ENCODE peak calls at places on chromosomes 12 and 14, in six cellular contexts. One of them, this sample, is unnamed.

GRCh38 chr14:49972840-49973239 is 80.0 kb downstream of the ARF6 start:
- DNase-seq in left lobe of liver: no peak
- DNase-seq in GM03348: peak
- DNase-seq in nephron progenitor cell: no peak
- DNase-seq in activated naive CD4-positive, alpha-beta T cell treated with anti-CD3 and anti-CD28 coated beads for 36 hours: peak
- DNase-seq in amniotic stem cell: peak
- DNase-seq in this sample: peak

GRCh38 chr12:25771062-25771461 is 187.4 kb upstream of the RASSF8 start:
- DNase-seq in left lobe of liver: no peak
- DNase-seq in GM03348: no peak
- DNase-seq in nephron progenitor cell: no peak
- DNase-seq in activated naive CD4-positive, alpha-beta T cell treated with anti-CD3 and anti-CD28 coated beads for 36 hours: no peak
- DNase-seq in amniotic stem cell: no peak
- DNase-seq in this sample: no peak

GRCh38 chr12:108180255-108181094 is 51.4 kb downstream of the WSCD2 start:
- DNase-seq in left lobe of liver: no peak
- DNase-seq in GM03348: no peak
- DNase-seq in nephron progenitor cell: no peak
- DNase-seq in activated naive CD4-positive, alpha-beta T cell treated with anti-CD3 and anti-CD28 coated beads for 36 hours: no peak
- DNase-seq in amniotic stem cell: no peak
- DNase-seq in this sample: no peak

GRCh38 chr14:32698831-32699230 is 239.8 kb upstream of the NPAS3 start:
- DNase-seq in left lobe of liver: no peak
- DNase-seq in GM03348: no peak
- DNase-seq in nephron progenitor cell: no peak
- DNase-seq in activated naive CD4-positive, alpha-beta T cell treated with anti-CD3 and anti-CD28 coated beads for 36 hours: no peak
- DNase-seq in amniotic stem cell: no peak
- DNase-seq in this sample: no peak

GRCh38 chr12:46503637-46504036 is 131.1 kb upstream of the SLC38A2 start:
- DNase-seq in left lobe of liver: no peak
- DNase-seq in GM03348: no peak
- DNase-seq in nephron progenitor cell: no peak
- DNase-seq in activated naive CD4-positive, alpha-beta T cell treated with anti-CD3 and anti-CD28 coated beads for 36 hours: no peak
- DNase-seq in amniotic stem cell: no peak
- DNase-seq in this sample: no peak

GRCh38 chr12:104598342-104599271 is 141.9 kb downstream of the CHST11 start:
- DNase-seq in left lobe of liver: no peak
- DNase-seq in GM03348: no peak
- DNase-seq in nephron progenitor cell: no peak
- DNase-seq in activated naive CD4-positive, alpha-beta T cell treated with anti-CD3 and anti-CD28 coated beads for 36 hours: no peak
- DNase-seq in amniotic stem cell: no peak
- DNase-seq in this sample: no peak

GRCh38 chr12:69688496-69689427 is 10.3 kb downstream of the BEST3 start:
- DNase-seq in left lobe of liver: no peak
- DNase-seq in GM03348: peak
- DNase-seq in nephron progenitor cell: peak
- DNase-seq in activated naive CD4-positive, alpha-beta T cell treated with anti-CD3 and anti-CD28 coated beads for 36 hours: peak
- DNase-seq in amniotic stem cell: peak
- DNase-seq in this sample: no peak

GRCh38 chr14:35114036-35114435 is 7.8 kb downstream of the PPP2R3C start:
- DNase-seq in left lobe of liver: no peak
- DNase-seq in GM03348: no peak
- DNase-seq in nephron progenitor cell: no peak
- DNase-seq in activated naive CD4-positive, alpha-beta T cell treated with anti-CD3 and anti-CD28 coated beads for 36 hours: no peak
- DNase-seq in amniotic stem cell: peak
- DNase-seq in this sample: no peak

GRCh38 chr12:65282840-65283239 is 4.4 kb downstream of the MSRB3 start:
- DNase-seq in left lobe of liver: no peak
- DNase-seq in GM03348: peak
- DNase-seq in nephron progenitor cell: no peak
- DNase-seq in activated naive CD4-positive, alpha-beta T cell treated with anti-CD3 and anti-CD28 coated beads for 36 hours: no peak
- DNase-seq in amniotic stem cell: no peak
- DNase-seq in this sample: no peak

GRCh38 chr14:76963366-76963765 is 65.1 kb downstream of the IRF2BPL start:
- DNase-seq in left lobe of liver: no peak
- DNase-seq in GM03348: no peak
- DNase-seq in nephron progenitor cell: no peak
- DNase-seq in activated naive CD4-positive, alpha-beta T cell treated with anti-CD3 and anti-CD28 coated beads for 36 hours: no peak
- DNase-seq in amniotic stem cell: no peak
- DNase-seq in this sample: no peak

GRCh38 chr12:48765753-48766162 is 23.1 kb downstream of the ADCY6 start:
- DNase-seq in left lobe of liver: no peak
- DNase-seq in GM03348: no peak
- DNase-seq in nephron progenitor cell: no peak
- DNase-seq in activated naive CD4-positive, alpha-beta T cell treated with anti-CD3 and anti-CD28 coated beads for 36 hours: no peak
- DNase-seq in amniotic stem cell: no peak
- DNase-seq in this sample: no peak

GRCh38 chr12:69765515-69765914 is 26.9 kb downstream of the RAB3IP start:
- DNase-seq in left lobe of liver: no peak
- DNase-seq in GM03348: no peak
- DNase-seq in nephron progenitor cell: no peak
- DNase-seq in activated naive CD4-positive, alpha-beta T cell treated with anti-CD3 and anti-CD28 coated beads for 36 hours: no peak
- DNase-seq in amniotic stem cell: no peak
- DNase-seq in this sample: no peak

GRCh38 chr12:14563051-14563450 is 4.6 kb downstream of the PLBD1 start:
- DNase-seq in left lobe of liver: no peak
- DNase-seq in GM03348: no peak
- DNase-seq in nephron progenitor cell: no peak
- DNase-seq in activated naive CD4-positive, alpha-beta T cell treated with anti-CD3 and anti-CD28 coated beads for 36 hours: no peak
- DNase-seq in amniotic stem cell: no peak
- DNase-seq in this sample: no peak

GRCh38 chr12:1750300-1750699 is 59.4 kb downstream of the ADIPOR2 start:
- DNase-seq in left lobe of liver: no peak
- DNase-seq in GM03348: no peak
- DNase-seq in nephron progenitor cell: no peak
- DNase-seq in activated naive CD4-positive, alpha-beta T cell treated with anti-CD3 and anti-CD28 coated beads for 36 hours: no peak
- DNase-seq in amniotic stem cell: no peak
- DNase-seq in this sample: no peak

GRCh38 chr14:69287096-69287991 is 27.4 kb downstream of the GALNT16 start:
- DNase-seq in left lobe of liver: peak
- DNase-seq in GM03348: peak
- DNase-seq in nephron progenitor cell: no peak
- DNase-seq in activated naive CD4-positive, alpha-beta T cell treated with anti-CD3 and anti-CD28 coated beads for 36 hours: no peak
- DNase-seq in amniotic stem cell: no peak
- DNase-seq in this sample: no peak

GRCh38 chr14:72173038-72173720 is 240.9 kb downstream of the RGS6 start:
- DNase-seq in left lobe of liver: no peak
- DNase-seq in GM03348: no peak
- DNase-seq in nephron progenitor cell: no peak
- DNase-seq in activated naive CD4-positive, alpha-beta T cell treated with anti-CD3 and anti-CD28 coated beads for 36 hours: no peak
- DNase-seq in amniotic stem cell: no peak
- DNase-seq in this sample: no peak

GRCh38 chr14:55133416-55133815 is 4.4 kb downstream of the LGALS3 start:
- DNase-seq in left lobe of liver: no peak
- DNase-seq in GM03348: peak
- DNase-seq in nephron progenitor cell: no peak
- DNase-seq in activated naive CD4-positive, alpha-beta T cell treated with anti-CD3 and anti-CD28 coated beads for 36 hours: no peak
- DNase-seq in amniotic stem cell: no peak
- DNase-seq in this sample: no peak

GRCh38 chr12:122190842-122191668 is 8.1 kb downstream of the LRRC43 start:
- DNase-seq in left lobe of liver: peak
- DNase-seq in GM03348: peak
- DNase-seq in nephron progenitor cell: peak
- DNase-seq in activated naive CD4-positive, alpha-beta T cell treated with anti-CD3 and anti-CD28 coated beads for 36 hours: peak
- DNase-seq in amniotic stem cell: no peak
- DNase-seq in this sample: peak

GRCh38 chr14:101105045-101105444 is 201.5 kb upstream of the RTL1 start:
- DNase-seq in left lobe of liver: no peak
- DNase-seq in GM03348: no peak
- DNase-seq in nephron progenitor cell: no peak
- DNase-seq in activated naive CD4-positive, alpha-beta T cell treated with anti-CD3 and anti-CD28 coated beads for 36 hours: no peak
- DNase-seq in amniotic stem cell: no peak
- DNase-seq in this sample: no peak

GRCh38 chr14:49966304-49966809 is 73.5 kb downstream of the ARF6 start:
- DNase-seq in left lobe of liver: peak
- DNase-seq in GM03348: peak
- DNase-seq in nephron progenitor cell: peak
- DNase-seq in activated naive CD4-positive, alpha-beta T cell treated with anti-CD3 and anti-CD28 coated beads for 36 hours: no peak
- DNase-seq in amniotic stem cell: no peak
- DNase-seq in this sample: no peak

GRCh38 chr14:71616013-71616412 is 316.2 kb upstream of the RGS6 start:
- DNase-seq in left lobe of liver: no peak
- DNase-seq in GM03348: no peak
- DNase-seq in nephron progenitor cell: no peak
- DNase-seq in activated naive CD4-positive, alpha-beta T cell treated with anti-CD3 and anti-CD28 coated beads for 36 hours: no peak
- DNase-seq in amniotic stem cell: no peak
- DNase-seq in this sample: no peak

GRCh38 chr14:91987192-91987591 is 39.7 kb upstream of the FBLN5 start:
- DNase-seq in left lobe of liver: no peak
- DNase-seq in GM03348: no peak
- DNase-seq in nephron progenitor cell: no peak
- DNase-seq in activated naive CD4-positive, alpha-beta T cell treated with anti-CD3 and anti-CD28 coated beads for 36 hours: no peak
- DNase-seq in amniotic stem cell: no peak
- DNase-seq in this sample: no peak

GRCh38 chr12:104626069-104626690 is 169.4 kb downstream of the CHST11 start:
- DNase-seq in left lobe of liver: no peak
- DNase-seq in GM03348: no peak
- DNase-seq in nephron progenitor cell: no peak
- DNase-seq in activated naive CD4-positive, alpha-beta T cell treated with anti-CD3 and anti-CD28 coated beads for 36 hours: no peak
- DNase-seq in amniotic stem cell: no peak
- DNase-seq in this sample: no peak

GRCh38 chr14:93629636-93630035 is 158.6 kb downstream of the PRIMA1 start:
- DNase-seq in left lobe of liver: no peak
- DNase-seq in GM03348: no peak
- DNase-seq in nephron progenitor cell: no peak
- DNase-seq in activated naive CD4-positive, alpha-beta T cell treated with anti-CD3 and anti-CD28 coated beads for 36 hours: no peak
- DNase-seq in amniotic stem cell: no peak
- DNase-seq in this sample: no peak

This sample was measured in NCI-H146.